ENCODE peak calls at places on chromosome 4, in seven cellular contexts. P is GM12878, F is SK-N-SH, A is HCT116, O is H1, X is K562, G is HepG2. J is an unnamed sample.

GRCh38 chr4:7417639-7418038 is 17.1 kb downstream of the PSAPL1 start:
- DNase-seq in A (no peak), G (no peak), O (peak), X (no peak), F (peak), P (no peak), J (no peak)

GRCh38 chr4:8010618-8011017 is 71.0 kb upstream of the AFAP1 start:
- DNase-seq in P (no peak), A (no peak), X (no peak), F (peak), G (peak), O (no peak), J (no peak)

GRCh38 chr4:119721878-119722277 is 93.3 kb upstream of the PDE5A start:
- DNase-seq in P (no peak), A (no peak), X (no peak), O (no peak), G (no peak), F (no peak), J (no peak)

GRCh38 chr4:105092356-105092755 is 54.3 kb upstream of the TET2 start:
- DNase-seq in O (no peak), X (no peak), F (no peak), P (no peak), G (no peak), A (no peak), J (no peak)

GRCh38 chr4:81754169-81754568 is 282.5 kb upstream of the RASGEF1B start:
- DNase-seq in F (no peak), X (no peak), A (no peak), G (no peak), O (no peak), P (no peak), J (no peak)

GRCh38 chr4:128322986-128323385 is 35.4 kb upstream of the PGRMC2 start:
- DNase-seq in X (no peak), F (no peak), O (no peak), P (no peak), G (peak), A (no peak), J (peak)

GRCh38 chr4:52939739-52940138 is 77.6 kb downstream of the RASL11B start:
- DNase-seq in X (no peak), F (no peak), A (no peak), G (no peak), O (no peak), P (no peak), J (no peak)

GRCh38 chr4:149531861-149532260 is 283.8 kb downstream of the IQCM start:
- DNase-seq in G (no peak), F (no peak), X (no peak), A (no peak), O (no peak), P (no peak), J (no peak)

GRCh38 chr4:138405439-138405838 is 163.3 kb upstream of the SLC7A11 start:
- DNase-seq in P (peak), F (no peak), G (no peak), O (no peak), X (no peak), A (no peak), J (no peak)

GRCh38 chr4:94412019-94413017 is 39.4 kb upstream of the PDLIM5 start:
- DNase-seq in G (peak), X (peak), A (peak), O (no peak), P (no peak), F (no peak), J (no peak)

GRCh38 chr4:24514808-24515207 is 69.5 kb downstream of the DHX15 start:
- DNase-seq in G (no peak), P (no peak), O (no peak), X (peak), F (peak), A (no peak), J (no peak)

GRCh38 chr4:24516926-24517325 is 67.4 kb downstream of the DHX15 start:
- DNase-seq in A (no peak), X (no peak), O (no peak), P (no peak), F (no peak), G (no peak), J (no peak)

GRCh38 chr4:24513718-24514117 is 70.6 kb downstream of the DHX15 start:
- DNase-seq in G (no peak), O (no peak), A (no peak), P (no peak), F (peak), X (no peak), J (no peak)

GRCh38 chr4:24517676-24518075 is 66.7 kb downstream of the DHX15 start:
- DNase-seq in X (no peak), P (no peak), F (no peak), G (no peak), O (no peak), A (no peak), J (no peak)

DNA sequence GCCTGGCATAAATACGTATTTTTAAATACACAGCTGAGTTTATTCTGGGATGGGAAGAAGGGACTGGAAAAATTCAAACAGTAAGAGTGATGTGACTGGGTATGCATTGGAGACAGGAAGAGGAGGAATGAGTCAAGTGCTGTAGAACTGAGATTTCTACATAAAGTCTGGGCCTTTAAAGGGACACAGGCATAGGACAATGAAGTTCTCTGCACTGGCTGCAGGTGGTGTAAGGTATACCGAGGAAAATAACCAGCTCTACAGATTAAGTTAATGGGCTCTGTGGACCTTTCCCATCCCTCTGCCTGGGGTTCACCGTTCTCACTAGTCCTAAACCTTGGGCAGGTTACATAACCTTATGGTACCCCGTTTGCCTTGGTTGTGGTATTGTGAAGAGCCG is 68.7 kb downstream of the DHX15 start:
- DNase-seq in G (no peak), A (no peak), P (no peak), O (no peak), F (no peak), X (no peak), J (no peak)
- TF ChIP-seq SIN3A in G (no peak), A (no peak), P (no peak), O (no peak), F (no peak), X (no peak), J (no peak)

GRCh38 chr4:25346913-25347312 is 30.1 kb upstream of the ANAPC4 start:
- DNase-seq in O (no peak), F (no peak), X (no peak), A (no peak), P (no peak), G (no peak), J (no peak)
- TF ChIP-seq SIN3A in O (no peak), F (no peak), X (no peak), A (no peak), P (no peak), G (no peak), J (no peak)

GRCh38 chr4:168651864-168652263 is 155.0 kb downstream of the PALLD start:
- DNase-seq in P (no peak), G (no peak), X (no peak), O (no peak), A (no peak), F (no peak), J (no peak)

GRCh38 chr4:168648929-168649328 is 152.1 kb downstream of the PALLD start:
- DNase-seq in G (no peak), X (no peak), P (no peak), O (no peak), A (no peak), F (no peak), J (no peak)

GRCh38 chr4:168648494-168648893 is 151.6 kb downstream of the PALLD start:
- DNase-seq in O (no peak), X (no peak), G (no peak), P (no peak), A (no peak), F (no peak), J (no peak)

GRCh38 chr4:168652818-168653217 is 156.0 kb downstream of the PALLD start:
- DNase-seq in X (no peak), G (no peak), P (no peak), A (no peak), O (no peak), F (no peak), J (no peak)

DNA sequence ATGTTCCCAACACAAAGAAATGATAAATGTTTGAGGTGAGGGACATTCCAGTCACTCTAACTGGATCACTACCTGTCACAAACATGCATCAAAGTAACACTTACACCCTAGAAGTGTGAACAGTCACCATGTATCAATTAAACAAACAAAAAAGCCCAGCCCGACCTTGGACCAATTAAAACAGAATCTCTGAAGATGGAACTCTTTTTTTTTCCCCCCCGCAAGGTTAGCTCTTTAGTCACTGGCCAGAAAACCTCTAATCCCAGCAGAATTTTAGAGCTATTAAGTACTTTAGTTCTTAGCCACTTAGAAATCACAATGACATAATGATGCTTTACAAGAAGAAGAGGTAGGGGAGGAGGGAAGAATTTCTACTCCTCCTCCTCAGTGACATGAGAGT is 154.5 kb downstream of the PALLD start:
- DNase-seq in X (no peak), A (no peak), P (no peak), F (no peak), O (no peak), G (no peak), J (no peak)
- TF ChIP-seq SIN3A in X (no peak), A (peak), P (no peak), F (no peak), O (no peak), G (no peak), J (no peak)

GRCh38 chr4:145845118-145845517 is 93.5 kb downstream of the ZNF827 start:
- DNase-seq in G (no peak), X (no peak), F (no peak), O (no peak), P (no peak), A (no peak), J (no peak)
- TF ChIP-seq SIN3A in G (no peak), X (no peak), F (no peak), O (no peak), P (no peak), A (no peak), J (no peak)

GRCh38 chr4:69858683-69859082 is 1.3 kb downstream of the SULT1E1 start:
- DNase-seq in X (no peak), O (no peak), F (no peak), G (no peak), P (no peak), A (no peak), J (no peak)

GRCh38 chr4:69860007-69860406 is at the start of gene SULT1E1:
- DNase-seq in G (no peak), A (no peak), O (no peak), X (no peak), P (no peak), F (no peak), J (no peak)

GRCh38 chr4:69860521-69861298 is 765 bp upstream of the SULT1E1 start:
- DNase-seq in G (peak), X (no peak), F (no peak), A (no peak), O (no peak), P (no peak), J (no peak)

GRCh38 chr4:69859140-69859539 is 805 bp downstream of the SULT1E1 start:
- DNase-seq in X (no peak), P (no peak), G (no peak), A (no peak), O (no peak), F (no peak), J (no peak)

DNA sequence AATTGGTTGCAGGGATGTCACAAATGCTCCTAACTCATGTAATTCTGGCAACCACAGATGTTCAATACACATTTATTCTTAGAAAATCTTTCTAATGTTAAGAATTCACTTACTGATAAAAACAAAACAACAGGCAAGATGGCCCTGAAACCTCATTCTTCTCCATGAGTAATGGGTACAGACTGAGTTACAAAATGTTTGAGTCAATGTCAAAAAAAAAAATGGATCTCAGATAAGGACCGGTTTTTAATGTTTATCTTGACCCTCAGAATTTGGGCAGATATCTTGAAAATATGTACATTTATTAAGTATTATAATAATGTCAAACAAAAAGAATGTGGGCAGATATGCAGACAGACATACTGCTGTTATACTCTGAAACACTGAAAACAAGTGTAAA is 1.8 kb upstream of the SULT1E1 start:
- DNase-seq in G (no peak), P (no peak), O (no peak), X (no peak), A (no peak), F (no peak), J (no peak)
- TF ChIP-seq SIN3A in G (no peak), P (no peak), O (no peak), X (no peak), A (no peak), F (no peak), J (no peak)